ENCODE peak calls at places on chromosome 17, in ten cellular contexts. Y, K, N, J, T, B, H, Q, X and O are unnamed samples.

GRCh38 chr17:27562777-27563455 is 68.1 kb upstream of the LGALS9 start:
- DNase-seq in X (no peak), N (no peak), K (no peak), B (no peak), J (no peak), H (no peak), Y (no peak), T (no peak), Q (no peak), O (peak; percentile 40)

GRCh38 chr17:72119963-72120877 is 600 bp upstream of the SOX9 start:
- DNase-seq in Q (no peak), B (no peak), H (no peak), K (peak; percentile 71), X (peak; percentile 62), J (peak; percentile 38), Y (peak; percentile 66), T (peak; percentile 77), N (no peak), O (peak; percentile 61)

GRCh38 chr17:31919802-31920525 is 16.8 kb upstream of the SUZ12 start:
- DNase-seq in T (no peak), J (no peak), X (peak; percentile 25), B (no peak), H (no peak), N (no peak), Y (no peak), Q (no peak), K (no peak), O (peak; percentile 14)

GRCh38 chr17:39706383-39706782 is 6.5 kb downstream of the ERBB2 start:
- DNase-seq in T (no peak), X (no peak), N (no peak), K (no peak), H (no peak), J (no peak), Q (no peak), Y (no peak), B (no peak), O (no peak)

GRCh38 chr17:42284566-42284965 is 3.7 kb upstream of the STAT5A start:
- DNase-seq in Y (no peak), Q (peak; percentile 13), H (no peak), J (no peak), T (no peak), N (no peak), K (no peak), B (no peak), X (no peak), O (no peak)

GRCh38 chr17:50766222-50767023 is 895 bp downstream of the ANKRD40CL start:
- DNase-seq in K (no peak), Q (no peak), T (no peak), Y (no peak), J (no peak), X (no peak), H (peak; percentile 11), B (no peak), N (no peak), O (no peak)

GRCh38 chr17:79942591-79943353 is 92.9 kb downstream of the TBC1D16 start:
- DNase-seq in J (no peak), Y (peak; percentile 50), T (peak; percentile 62), K (peak; percentile 4), H (no peak), B (no peak), Q (peak; percentile 67), X (no peak), N (no peak), O (peak; percentile 61)

GRCh38 chr17:77693776-77694175 is 264.7 kb upstream of the TNRC6C start:
- DNase-seq in N (no peak), B (no peak), Y (peak; percentile 10), X (no peak), Q (no peak), H (no peak), K (no peak), T (no peak), J (no peak), O (no peak)

GRCh38 chr17:57541049-57541448 is 204.1 kb downstream of the CCDC182 start:
- DNase-seq in B (no peak), Y (no peak), H (no peak), J (no peak), T (no peak), Q (no peak), K (no peak), X (no peak), N (no peak), O (no peak)

GRCh38 chr17:44414394-44415155 is 25.1 kb upstream of the ITGA2B start:
- DNase-seq in K (no peak), T (no peak), N (no peak), B (no peak), H (no peak), J (no peak), Q (no peak), X (no peak), Y (no peak), O (no peak)
- TF ChIP-seq CTCF in K (no peak), T (no peak), N (no peak), B (no peak), H (no peak), J (no peak), Q (no peak), X (no peak), Y (no peak), O (no peak)

DNA sequence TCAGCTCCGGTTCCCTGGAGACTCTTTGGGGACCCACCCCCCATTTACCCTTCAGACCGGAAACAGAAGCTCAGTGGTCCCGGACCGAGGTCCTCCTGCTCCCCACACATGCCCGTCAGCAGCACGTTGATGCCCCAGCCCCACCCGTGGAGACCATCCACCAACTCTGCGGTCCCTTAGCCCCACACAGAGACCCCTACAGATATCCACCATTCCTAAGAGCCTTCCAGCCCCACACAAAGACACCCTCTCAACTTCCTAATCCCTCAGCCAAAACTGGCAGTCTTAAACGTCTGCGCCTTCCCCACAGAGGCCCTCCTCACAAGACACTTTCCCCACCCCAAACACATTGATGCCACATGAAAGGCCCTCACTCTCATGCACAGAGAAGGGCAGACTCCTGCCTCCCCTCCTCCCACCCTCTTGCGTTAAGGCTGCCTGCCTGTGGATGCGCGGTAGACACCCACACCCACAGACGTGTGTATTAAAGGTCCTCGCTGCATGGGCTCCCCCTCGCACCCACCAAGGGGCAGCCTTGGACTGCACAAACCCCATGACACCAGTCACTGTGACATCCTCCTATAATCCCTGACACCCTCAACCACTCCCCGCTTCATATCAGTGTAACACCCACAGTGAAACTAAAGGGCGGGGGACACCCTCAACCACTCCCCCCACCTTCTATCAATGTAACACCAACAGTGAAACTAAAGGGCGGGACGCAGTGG is 58.2 kb upstream of the RPH3AL start:
- DNase-seq in Q (no peak), J (no peak), T (no peak), X (peak; percentile 13), H (no peak), B (no peak), K (peak; percentile 18), Y (peak; percentile 57), N (no peak), O (no peak)
- TF ChIP-seq CTCF in Q (no peak), J (no peak), T (no peak), X (peak; percentile 29), H (no peak), B (peak; percentile 0), K (no peak), Y (no peak), N (peak; percentile 9), O (no peak)

GRCh38 chr17:10349403-10349802 is 23.4 kb downstream of the MYH13 start:
- DNase-seq in B (no peak), J (no peak), X (no peak), T (no peak), H (no peak), K (no peak), N (no peak), Y (no peak), Q (no peak), O (no peak)
- TF ChIP-seq CTCF in B (no peak), J (peak; percentile 28), X (peak; percentile 33), T (no peak), H (no peak), K (no peak), N (no peak), Y (no peak), Q (no peak), O (no peak)

GRCh38 chr17:16019347-16019746 is 19.7 kb downstream of the TTC19 start:
- DNase-seq in Q (no peak), N (no peak), X (no peak), H (no peak), Y (no peak), T (no peak), J (no peak), K (no peak), B (no peak), O (no peak)

DNA sequence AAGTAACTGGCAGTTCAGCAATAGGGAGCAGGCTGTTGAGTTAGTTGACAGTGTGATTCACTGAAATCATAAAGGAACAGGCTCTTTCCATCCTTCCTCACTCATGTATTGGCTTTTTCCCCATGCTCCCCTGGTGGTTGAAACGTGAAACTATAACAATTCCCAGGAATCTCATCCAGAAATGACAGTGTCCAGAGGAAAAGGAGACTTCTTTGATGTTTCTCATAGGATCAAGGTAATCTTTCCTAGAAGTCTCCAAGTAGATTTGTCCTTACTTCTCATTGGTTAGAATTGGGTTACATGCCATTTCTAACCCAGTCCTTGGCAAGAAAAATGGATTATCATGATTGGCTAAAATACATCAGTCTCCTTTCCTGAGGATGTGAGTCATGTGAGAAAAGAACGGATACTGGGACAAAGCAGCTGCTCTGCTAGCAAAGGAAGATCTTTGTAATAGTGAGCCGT is 14.4 kb downstream of the TTC19 start:
- DNase-seq in K (peak; percentile 16), Y (no peak), H (no peak), T (no peak), Q (no peak), B (no peak), X (peak; percentile 67), N (no peak), J (peak; percentile 13), O (peak; percentile 71)
- TF ChIP-seq CTCF in K (peak; percentile 62), Y (peak; percentile 41), H (no peak), T (no peak), Q (no peak), B (peak; percentile 59), X (peak; percentile 85), N (peak; percentile 66), J (peak; percentile 60), O (peak; percentile 46)